ENCODE peak calls at places on chromosomes 7 and 10, in nine cellular contexts. G is dermis blood vessel endothelial cell, R is H7, T is left cardiac atrium, Q is epithelial cell of esophagus, L is AG09319, F is left kidney, P is kidney glomerular epithelial cell, W is GM12865. N is an unnamed sample.

GRCh38 chr10:50394832-50395231 is 143.5 kb upstream of the ASAH2 start:
- DNase-seq in G (peak; percentile 55), R (no peak), T (no peak), Q (peak; percentile 83), L (no peak), F (no peak), P (no peak), W (no peak), N (no peak)

GRCh38 chr10:71769279-71769823 is 4.0 kb downstream of the VSIR start:
- DNase-seq in G (peak; percentile 78), R (no peak), T (no peak), Q (no peak), L (no peak), F (no peak), P (no peak), W (peak; percentile 74), N (peak; percentile 32)

GRCh38 chr7:4837814-4838625 is 23.8 kb downstream of the PAPOLB start:
- DNase-seq in G (no peak), R (peak; percentile 92), T (no peak), Q (no peak), L (no peak), F (peak; percentile 72), P (no peak), W (no peak), N (peak; percentile 20)

GRCh38 chr10:95291634-95292039 is 834 bp upstream of the PDLIM1 start:
- DNase-seq in G (no peak), R (peak; percentile 43), T (no peak), Q (no peak), L (no peak), F (no peak), P (no peak), W (peak; percentile 37), N (no peak)

GRCh38 chr10:17290226-17290625 is 62.2 kb downstream of the VIM start:
- DNase-seq in G (peak; percentile 20), R (peak; percentile 35), T (no peak), Q (peak; percentile 66), L (no peak), F (peak; percentile 23), P (peak; percentile 2), W (peak; percentile 4), N (no peak)

GRCh38 chr10:92757066-92757716 is 67.4 kb downstream of the HHEX start:
- DNase-seq in G (peak; percentile 92), R (peak; percentile 66), T (peak; percentile 92), Q (peak; percentile 33), L (peak; percentile 75), F (peak; percentile 76), P (no peak), W (peak; percentile 93), N (peak; percentile 97)

GRCh38 chr10:21173433-21173963 is 276.4 kb upstream of the NEBL start:
- DNase-seq in G (no peak), R (peak; percentile 60), T (no peak), Q (no peak), L (no peak), F (no peak), P (no peak), W (no peak), N (no peak)

GRCh38 chr7:117020605-117021002 is 67.3 kb downstream of the ST7 start:
- DNase-seq in G (peak; percentile 44), R (no peak), T (no peak), Q (no peak), L (no peak), F (no peak), P (no peak), W (no peak), N (no peak)

GRCh38 chr7:159143780-159144755 is 599 bp downstream of the VIPR2 start:
- DNase-seq in G (no peak), R (peak; percentile 81), T (peak; percentile 43), Q (no peak), L (no peak), F (peak; percentile 55), P (no peak), W (no peak), N (no peak)

N was measured in MV-4-11.